ENCODE peak calls at places on chromosomes 11 and 22, in five cellular contexts. One of them, this sample, is unnamed.

GRCh38 chr22:43843783-43844530 is 18.4 kb downstream of the SULT4A1 start:
- DNase-seq in hepatocyte: no peak
- DNase-seq in PC-3: no peak
- DNase-seq in MM.1S: no peak
- DNase-seq in fibroblast of lung: no peak
- DNase-seq in this sample: no peak

GRCh38 chr11:104522650-104523049 is 358.7 kb upstream of the PDGFD start:
- DNase-seq in hepatocyte: no peak
- DNase-seq in PC-3: no peak
- DNase-seq in MM.1S: no peak
- DNase-seq in fibroblast of lung: peak
- DNase-seq in this sample: peak

GRCh38 chr22:20058989-20059770 is 20.9 kb upstream of the DGCR8 start:
- DNase-seq in hepatocyte: no peak
- DNase-seq in PC-3: no peak
- DNase-seq in MM.1S: no peak
- DNase-seq in fibroblast of lung: no peak
- DNase-seq in this sample: no peak

GRCh38 chr11:12377824-12378593 is 638 bp downstream of the PARVA start:
- DNase-seq in hepatocyte: peak
- DNase-seq in PC-3: peak
- DNase-seq in MM.1S: no peak
- DNase-seq in fibroblast of lung: peak
- DNase-seq in this sample: peak

GRCh38 chr22:27792452-27793165 is 8.9 kb downstream of the MN1 start:
- DNase-seq in hepatocyte: no peak
- DNase-seq in PC-3: no peak
- DNase-seq in MM.1S: no peak
- DNase-seq in fibroblast of lung: no peak
- DNase-seq in this sample: no peak

GRCh38 chr11:18144243-18144642 is 11.9 kb downstream of the MRGPRX3 start:
- DNase-seq in hepatocyte: no peak
- DNase-seq in PC-3: peak
- DNase-seq in MM.1S: no peak
- DNase-seq in fibroblast of lung: no peak
- DNase-seq in this sample: no peak

GRCh38 chr11:130847517-130847916 is 68.8 kb downstream of the SNX19 start:
- DNase-seq in hepatocyte: no peak
- DNase-seq in PC-3: peak
- DNase-seq in MM.1S: peak
- DNase-seq in fibroblast of lung: peak
- DNase-seq in this sample: peak

GRCh38 chr11:112523477-112523876 is 262.8 kb upstream of the PLET1 start:
- DNase-seq in hepatocyte: no peak
- DNase-seq in PC-3: no peak
- DNase-seq in MM.1S: no peak
- DNase-seq in fibroblast of lung: no peak
- DNase-seq in this sample: no peak

GRCh38 chr22:47620391-47620790 is 857.9 kb downstream of the TBC1D22A start:
- DNase-seq in hepatocyte: no peak
- DNase-seq in PC-3: no peak
- DNase-seq in MM.1S: no peak
- DNase-seq in fibroblast of lung: no peak
- DNase-seq in this sample: no peak

GRCh38 chr11:119373917-119374631 is 7.4 kb downstream of the USP2 start:
- DNase-seq in hepatocyte: peak
- DNase-seq in PC-3: peak
- DNase-seq in MM.1S: peak
- DNase-seq in fibroblast of lung: peak
- DNase-seq in this sample: peak

GRCh38 chr11:93122535-93122934 is 75.3 kb downstream of the SLC36A4 start:
- DNase-seq in hepatocyte: no peak
- DNase-seq in PC-3: no peak
- DNase-seq in MM.1S: no peak
- DNase-seq in fibroblast of lung: no peak
- DNase-seq in this sample: no peak

GRCh38 chr11:73267122-73267846 is 4.9 kb upstream of the P2RY6 start:
- DNase-seq in hepatocyte: no peak
- DNase-seq in PC-3: no peak
- DNase-seq in MM.1S: no peak
- DNase-seq in fibroblast of lung: no peak
- DNase-seq in this sample: no peak

GRCh38 chr11:35403765-35404396 is 15.5 kb downstream of the SLC1A2 start:
- DNase-seq in hepatocyte: no peak
- DNase-seq in PC-3: no peak
- DNase-seq in MM.1S: no peak
- DNase-seq in fibroblast of lung: no peak
- DNase-seq in this sample: no peak

GRCh38 chr11:134380229-134380628 is 31.8 kb downstream of the B3GAT1 start:
- DNase-seq in hepatocyte: no peak
- DNase-seq in PC-3: no peak
- DNase-seq in MM.1S: no peak
- DNase-seq in fibroblast of lung: no peak
- DNase-seq in this sample: no peak

GRCh38 chr22:50257451-50258360 is 3.8 kb downstream of the MAPK12 start:
- DNase-seq in hepatocyte: no peak
- DNase-seq in PC-3: no peak
- DNase-seq in MM.1S: no peak
- DNase-seq in fibroblast of lung: no peak
- DNase-seq in this sample: no peak

GRCh38 chr11:112588252-112588668 is 327.6 kb upstream of the PLET1 start:
- DNase-seq in hepatocyte: peak
- DNase-seq in PC-3: peak
- DNase-seq in MM.1S: peak
- DNase-seq in fibroblast of lung: peak
- DNase-seq in this sample: peak

GRCh38 chr11:27392715-27393114 is 29.7 kb upstream of the CCDC34 start:
- DNase-seq in hepatocyte: peak
- DNase-seq in PC-3: peak
- DNase-seq in MM.1S: no peak
- DNase-seq in fibroblast of lung: peak
- DNase-seq in this sample: peak

GRCh38 chr11:64996710-64997380 is at the start of gene BATF2:
- DNase-seq in hepatocyte: peak
- DNase-seq in PC-3: peak
- DNase-seq in MM.1S: no peak
- DNase-seq in fibroblast of lung: peak
- DNase-seq in this sample: peak

GRCh38 chr11:69834251-69834650 is 15.0 kb upstream of the FGF3 start:
- DNase-seq in hepatocyte: no peak
- DNase-seq in PC-3: no peak
- DNase-seq in MM.1S: no peak
- DNase-seq in fibroblast of lung: no peak
- DNase-seq in this sample: no peak

GRCh38 chr11:126990716-126991480 is 9.7 kb downstream of the KIRREL3 start:
- DNase-seq in hepatocyte: no peak
- DNase-seq in PC-3: no peak
- DNase-seq in MM.1S: no peak
- DNase-seq in fibroblast of lung: no peak
- DNase-seq in this sample: peak

GRCh38 chr11:45400594-45400993 is 114.5 kb upstream of the SYT13 start:
- DNase-seq in hepatocyte: no peak
- DNase-seq in PC-3: peak
- DNase-seq in MM.1S: no peak
- DNase-seq in fibroblast of lung: peak
- DNase-seq in this sample: peak

GRCh38 chr11:121419839-121420238 is 32.3 kb upstream of the SORL1 start:
- DNase-seq in hepatocyte: no peak
- DNase-seq in PC-3: no peak
- DNase-seq in MM.1S: no peak
- DNase-seq in fibroblast of lung: no peak
- DNase-seq in this sample: no peak

GRCh38 chr11:46489668-46490560 is 98.3 kb upstream of the CHRM4 start:
- DNase-seq in hepatocyte: peak
- DNase-seq in PC-3: peak
- DNase-seq in MM.1S: peak
- DNase-seq in fibroblast of lung: peak
- DNase-seq in this sample: peak

GRCh38 chr11:2955896-2956476 is 26.8 kb upstream of the PHLDA2 start:
- DNase-seq in hepatocyte: no peak
- DNase-seq in PC-3: no peak
- DNase-seq in MM.1S: no peak
- DNase-seq in fibroblast of lung: no peak
- DNase-seq in this sample: no peak
- H3K4me2 ChIP-seq in hepatocyte: no peak
- H3K4me2 ChIP-seq in PC-3: no peak
- H3K4me2 ChIP-seq in MM.1S: no peak
- H3K4me2 ChIP-seq in fibroblast of lung: no peak
- H3K4me2 ChIP-seq in this sample: no peak

GRCh38 chr11:76203937-76204336 is 2.4 kb downstream of the WNT11 start:
- DNase-seq in hepatocyte: no peak
- DNase-seq in PC-3: no peak
- DNase-seq in MM.1S: no peak
- DNase-seq in fibroblast of lung: no peak
- DNase-seq in this sample: no peak

GRCh38 chr11:76203131-76203925 is 3.0 kb downstream of the WNT11 start:
- DNase-seq in hepatocyte: no peak
- DNase-seq in PC-3: no peak
- DNase-seq in MM.1S: no peak
- DNase-seq in fibroblast of lung: no peak
- DNase-seq in this sample: no peak

GRCh38 chr11:76206327-76207081 is at the start of gene WNT11:
- DNase-seq in hepatocyte: peak
- DNase-seq in PC-3: peak
- DNase-seq in MM.1S: peak
- DNase-seq in fibroblast of lung: peak
- DNase-seq in this sample: no peak

GRCh38 chr11:76206077-76206326 is 300 bp downstream of the WNT11 start:
- DNase-seq in hepatocyte: no peak
- DNase-seq in PC-3: no peak
- DNase-seq in MM.1S: no peak
- DNase-seq in fibroblast of lung: no peak
- DNase-seq in this sample: no peak

DNA sequence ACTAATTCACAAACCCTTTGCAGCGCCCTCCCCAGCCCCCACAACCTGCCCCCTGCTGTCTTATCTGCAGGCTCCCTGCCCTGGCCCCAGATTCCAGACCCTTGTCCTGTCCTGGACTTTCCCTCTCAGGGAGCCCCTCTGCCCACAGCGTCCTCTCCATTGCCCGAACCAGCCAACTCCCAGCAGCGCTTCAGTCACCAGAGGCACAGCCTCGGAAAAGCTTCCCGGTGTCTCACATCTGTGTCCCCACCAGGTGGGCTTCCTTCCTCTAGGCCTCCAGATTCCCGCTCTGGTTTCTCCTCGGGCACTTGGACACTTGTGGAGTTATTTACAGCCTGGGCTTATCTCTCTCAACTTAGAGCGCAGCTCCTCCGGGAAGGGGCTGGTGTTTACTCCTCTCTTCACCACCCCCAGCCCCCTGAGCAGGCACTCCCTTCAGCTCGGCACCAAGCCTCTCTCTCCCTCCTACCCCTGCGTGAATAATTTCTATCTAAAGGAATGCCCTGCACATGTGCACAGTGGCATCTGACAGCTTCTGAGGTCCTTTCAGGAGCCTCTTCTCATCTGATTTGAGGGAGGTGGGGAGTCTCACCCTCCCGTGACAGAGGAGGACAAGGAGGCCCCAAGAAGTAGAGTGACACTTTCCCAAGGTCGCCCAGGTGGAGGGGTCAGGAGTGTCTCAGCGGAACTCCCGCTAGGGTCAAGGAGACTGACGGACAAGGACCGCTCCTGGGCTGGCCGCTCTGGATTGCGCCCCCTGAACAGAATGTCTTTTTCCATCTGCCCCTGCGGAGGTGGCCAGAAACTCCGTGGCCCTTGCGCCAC is 838 bp downstream of the WNT11 start:
- DNase-seq in hepatocyte: peak
- DNase-seq in PC-3: no peak
- DNase-seq in MM.1S: no peak
- DNase-seq in fibroblast of lung: no peak
- DNase-seq in this sample: no peak
- TF ChIP-seq EZH2 in hepatocyte: no peak
- TF ChIP-seq EZH2 in PC-3: no peak
- TF ChIP-seq EZH2 in MM.1S: no peak
- TF ChIP-seq EZH2 in fibroblast of lung: peak
- TF ChIP-seq EZH2 in this sample: no peak

GRCh38 chr11:47914743-47915142 is 65.6 kb upstream of the PTPRJ start:
- DNase-seq in hepatocyte: no peak
- DNase-seq in PC-3: no peak
- DNase-seq in MM.1S: no peak
- DNase-seq in fibroblast of lung: no peak
- DNase-seq in this sample: no peak

GRCh38 chr11:47918370-47918690 is 62.0 kb upstream of the PTPRJ start:
- DNase-seq in hepatocyte: no peak
- DNase-seq in PC-3: no peak
- DNase-seq in MM.1S: no peak
- DNase-seq in fibroblast of lung: no peak
- DNase-seq in this sample: no peak

GRCh38 chr11:47915407-47916137 is 64.8 kb upstream of the PTPRJ start:
- DNase-seq in hepatocyte: no peak
- DNase-seq in PC-3: no peak
- DNase-seq in MM.1S: no peak
- DNase-seq in fibroblast of lung: no peak
- DNase-seq in this sample: no peak

GRCh38 chr11:47917643-47918369 is 62.6 kb upstream of the PTPRJ start:
- DNase-seq in hepatocyte: peak
- DNase-seq in PC-3: peak
- DNase-seq in MM.1S: no peak
- DNase-seq in fibroblast of lung: peak
- DNase-seq in this sample: peak

DNA sequence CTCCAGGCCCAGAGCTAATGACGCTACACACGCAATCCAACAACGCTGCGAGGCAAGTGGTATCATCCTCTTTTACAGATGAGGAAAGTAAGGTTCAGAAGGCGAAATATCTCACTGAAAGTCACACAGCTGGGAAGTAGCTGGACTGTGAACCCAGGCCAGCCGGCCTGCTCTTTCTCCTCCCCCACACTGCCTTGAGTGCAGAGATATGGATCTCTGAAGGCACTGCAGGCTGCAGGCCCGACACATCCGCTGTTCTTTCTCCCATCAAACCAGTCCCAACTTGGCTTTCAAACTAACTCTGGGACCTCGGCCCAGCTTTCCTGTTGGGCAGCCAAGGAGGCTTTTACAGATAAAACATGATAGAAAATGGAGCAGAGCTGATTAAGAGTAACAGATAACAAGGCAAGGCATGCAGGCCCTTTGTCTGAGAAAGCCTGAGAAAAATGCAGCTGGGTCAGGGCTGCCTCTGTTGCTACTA is 64.0 kb upstream of the PTPRJ start:
- DNase-seq in hepatocyte: peak
- DNase-seq in PC-3: no peak
- DNase-seq in MM.1S: no peak
- DNase-seq in fibroblast of lung: no peak
- DNase-seq in this sample: peak
- H3K4me2 ChIP-seq in hepatocyte: peak
- H3K4me2 ChIP-seq in PC-3: no peak
- H3K4me2 ChIP-seq in MM.1S: no peak
- H3K4me2 ChIP-seq in fibroblast of lung: no peak
- H3K4me2 ChIP-seq in this sample: no peak

GRCh38 chr11:33801821-33802413 is 27.6 kb upstream of the FBXO3 start:
- DNase-seq in hepatocyte: no peak
- DNase-seq in PC-3: peak
- DNase-seq in MM.1S: no peak
- DNase-seq in fibroblast of lung: no peak
- DNase-seq in this sample: no peak
- TF ChIP-seq EZH2 in hepatocyte: peak
- TF ChIP-seq EZH2 in PC-3: no peak
- TF ChIP-seq EZH2 in MM.1S: no peak
- TF ChIP-seq EZH2 in fibroblast of lung: no peak
- TF ChIP-seq EZH2 in this sample: no peak

This sample was measured in astrocyte.